ENCODE peak calls at places on chromosome 20, in five cellular contexts. P is HCT116, A is HepG2, H is SK-N-SH, D is GM12878. Q is an unnamed sample.

GRCh38 chr20:57795347-57795697 is 85.5 kb upstream of the PMEPA1 start:
- DNase-seq in A (peak; percentile 39), H (no peak), P (no peak), D (no peak), Q (no peak)

GRCh38 chr20:57384953-57385761 is 6.0 kb upstream of the RBM38 start:
- DNase-seq in D (no peak), P (no peak), H (no peak), A (no peak), Q (no peak)

GRCh38 chr20:7742479-7742878 is 197.8 kb downstream of the HAO1 start:
- DNase-seq in A (no peak), P (no peak), D (no peak), H (no peak), Q (no peak)

GRCh38 chr20:19976595-19977372 is 40.4 kb upstream of the NAA20 start:
- DNase-seq in A (peak; percentile 90), D (no peak), P (peak; percentile 63), H (no peak), Q (peak; percentile 60)

GRCh38 chr20:53270792-53271375 is 298.7 kb downstream of the TSHZ2 start:
- DNase-seq in P (no peak), D (no peak), A (no peak), H (no peak), Q (no peak)

GRCh38 chr20:32894711-32895355 is 36.1 kb downstream of the EFCAB8 start:
- DNase-seq in P (no peak), H (no peak), D (no peak), A (no peak), Q (no peak)

GRCh38 chr20:58926802-58927489 is 54.1 kb upstream of the NELFCD start:
- DNase-seq in D (no peak), P (no peak), A (no peak), H (no peak), Q (no peak)

GRCh38 chr20:5945963-5946362 is 4.4 kb downstream of the TRMT6 start:
- DNase-seq in H (no peak), D (no peak), P (no peak), A (no peak), Q (no peak)

GRCh38 chr20:1275919-1276318 is 9.8 kb downstream of the SNPH start:
- DNase-seq in A (no peak), H (no peak), D (no peak), P (no peak), Q (no peak)

GRCh38 chr20:51220293-51220706 is 197.4 kb upstream of the KCNG1 start:
- DNase-seq in D (no peak), P (no peak), H (peak; percentile 52), A (peak; percentile 23), Q (peak; percentile 49)

GRCh38 chr20:2626853-2627541 is 25.4 kb upstream of the NOP56 start:
- DNase-seq in D (no peak), H (no peak), P (peak; percentile 72), A (peak; percentile 80), Q (no peak)

GRCh38 chr20:52637201-52637600 is 335.0 kb upstream of the TSHZ2 start:
- DNase-seq in D (no peak), H (no peak), P (no peak), A (no peak), Q (no peak)

GRCh38 chr20:58908941-58909340 is 56.4 kb downstream of the GNAS start:
- DNase-seq in H (no peak), A (no peak), P (no peak), D (no peak), Q (no peak)

GRCh38 chr20:58433029-58433657 is 44.1 kb downstream of the VAPB start:
- DNase-seq in H (no peak), D (no peak), P (no peak), A (no peak), Q (no peak)

GRCh38 chr20:17873410-17874270 is 95.0 kb downstream of the SNX5 start:
- DNase-seq in D (no peak), A (peak; percentile 91), P (peak; percentile 57), H (peak; percentile 85), Q (peak; percentile 89)

GRCh38 chr20:25389858-25390537 is 637 bp downstream of the ABHD12 start:
- DNase-seq in A (no peak), P (no peak), D (no peak), H (peak; percentile 82), Q (peak; percentile 75)

GRCh38 chr20:5569021-5569420 is 181.2 kb upstream of the SHLD1 start:
- DNase-seq in P (peak; percentile 28), D (no peak), A (peak; percentile 71), H (peak; percentile 52), Q (peak; percentile 8)

GRCh38 chr20:10228330-10228729 is 9.7 kb downstream of the SNAP25 start:
- DNase-seq in P (no peak), A (peak; percentile 61), H (no peak), D (no peak), Q (no peak)

GRCh38 chr20:18585134-18585533 is 2.7 kb upstream of the DTD1 start:
- DNase-seq in D (no peak), A (peak; percentile 86), P (peak; percentile 78), H (no peak), Q (no peak)

GRCh38 chr20:32761831-32762753 is at the start of gene DNMT3B:
- DNase-seq in D (no peak), P (peak; percentile 41), A (peak; percentile 60), H (peak; percentile 99), Q (peak; percentile 91)

GRCh38 chr20:48407710-48408109 is 420.1 kb downstream of the PREX1 start:
- DNase-seq in A (peak; percentile 39), H (no peak), P (no peak), D (no peak), Q (no peak)
- TF ChIP-seq JUND in A (no peak), H (no peak), P (no peak), D (no peak), Q (no peak)

GRCh38 chr20:64242003-64242796 is 13.3 kb upstream of the PCMTD2 start:
- DNase-seq in H (no peak), A (no peak), D (no peak), P (no peak), Q (no peak)
- TF ChIP-seq JUND in H (no peak), A (peak; percentile 19), D (no peak), P (no peak), Q (no peak)

GRCh38 chr20:37315293-37316110 is 26.0 kb downstream of the MANBAL start:
- DNase-seq in H (peak; percentile 81), D (no peak), P (no peak), A (no peak), Q (no peak)
- TF ChIP-seq JUND in H (no peak), D (no peak), P (no peak), A (no peak), Q (no peak)

DNA sequence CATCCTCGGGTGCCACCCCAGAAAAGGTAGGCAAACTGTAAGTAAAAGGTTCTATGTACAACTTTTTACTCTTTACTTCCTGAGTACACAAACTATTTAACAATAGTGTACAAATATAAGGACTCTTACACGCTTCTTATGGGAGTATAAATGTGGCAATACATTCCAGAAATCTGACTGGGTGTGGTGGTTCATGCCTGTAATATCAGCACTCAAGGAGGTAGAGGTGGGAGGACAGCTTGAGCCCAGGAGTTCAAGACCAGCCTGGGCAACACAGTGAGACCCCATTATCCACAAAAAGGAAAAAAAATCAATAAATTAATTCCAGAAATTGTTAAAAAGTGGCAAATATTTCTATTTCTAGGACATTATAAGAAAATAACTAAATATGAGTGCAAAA is 48.9 kb downstream of the PIGU start:
- DNase-seq in D (no peak), P (no peak), H (no peak), A (no peak), Q (no peak)
- TF ChIP-seq JUND in D (no peak), P (no peak), H (no peak), A (no peak), Q (no peak)

DNA sequence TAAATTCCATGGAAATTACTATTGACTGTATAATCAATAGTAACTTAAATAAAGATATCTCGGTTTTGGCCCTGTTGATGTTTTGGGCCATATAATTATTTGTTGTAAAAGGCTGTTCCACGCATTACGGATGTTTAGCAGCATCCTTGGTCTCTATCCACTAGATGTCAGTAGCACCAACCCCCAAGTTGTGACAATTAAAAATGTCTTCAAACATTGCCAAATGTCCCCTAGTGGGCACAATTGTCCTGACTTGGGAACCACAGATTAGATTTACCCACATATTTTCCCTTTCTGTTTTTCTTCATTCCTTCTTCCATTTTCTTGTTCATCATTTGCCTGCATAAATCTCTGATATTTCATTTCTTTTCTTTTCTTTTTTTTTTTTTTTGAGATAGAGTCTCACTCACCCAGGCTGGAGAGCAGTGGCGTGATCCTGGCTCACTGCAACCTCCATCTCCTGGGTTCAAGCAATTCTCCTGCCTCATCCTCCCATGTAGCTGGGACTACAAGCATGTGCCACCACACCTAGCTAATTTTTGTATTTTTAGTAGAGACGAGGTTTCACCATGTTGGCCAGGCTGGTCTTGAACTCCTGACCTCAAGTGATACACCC is 13.6 kb upstream of the WFDC8 start:
- DNase-seq in D (no peak), H (peak; percentile 33), A (peak; percentile 88), P (peak; percentile 83), Q (peak; percentile 33)
- TF ChIP-seq JUND in D (no peak), H (no peak), A (no peak), P (no peak), Q (no peak)

GRCh38 chr20:35601021-35601973 is 14.3 kb upstream of the SPAG4 start:
- DNase-seq in A (peak; percentile 35), H (peak; percentile 88), P (no peak), D (no peak), Q (peak; percentile 88)
- TF ChIP-seq JUND in A (no peak), H (no peak), P (no peak), D (no peak), Q (no peak)

DNA sequence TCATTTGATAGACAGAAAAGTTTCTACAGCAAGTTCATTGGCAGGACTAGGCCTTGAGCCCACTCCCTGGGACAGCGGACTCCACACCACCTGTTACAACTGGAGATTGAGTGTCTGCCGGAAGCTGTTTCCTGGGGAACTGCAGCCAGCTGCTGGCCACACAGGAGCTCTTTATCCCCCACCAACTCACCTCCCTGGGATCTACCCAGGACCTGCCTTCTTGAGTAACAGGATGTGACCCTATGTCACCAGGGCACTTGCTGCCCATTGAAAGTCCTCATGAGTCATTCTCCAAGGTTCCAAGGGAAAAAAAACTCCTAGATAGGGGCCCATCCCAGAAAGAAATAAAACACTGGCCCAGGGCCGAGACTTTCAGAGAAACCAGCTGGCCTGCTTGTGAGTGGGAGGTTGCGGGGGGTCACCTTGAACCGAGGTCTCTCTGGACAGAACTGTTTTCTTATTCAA is 37.4 kb upstream of the SLC9A8 start:
- DNase-seq in D (no peak), P (peak; percentile 77), H (no peak), A (peak; percentile 96), Q (no peak)
- TF ChIP-seq JUND in D (no peak), P (peak; percentile 63), H (peak; percentile 47), A (no peak), Q (no peak)

DNA sequence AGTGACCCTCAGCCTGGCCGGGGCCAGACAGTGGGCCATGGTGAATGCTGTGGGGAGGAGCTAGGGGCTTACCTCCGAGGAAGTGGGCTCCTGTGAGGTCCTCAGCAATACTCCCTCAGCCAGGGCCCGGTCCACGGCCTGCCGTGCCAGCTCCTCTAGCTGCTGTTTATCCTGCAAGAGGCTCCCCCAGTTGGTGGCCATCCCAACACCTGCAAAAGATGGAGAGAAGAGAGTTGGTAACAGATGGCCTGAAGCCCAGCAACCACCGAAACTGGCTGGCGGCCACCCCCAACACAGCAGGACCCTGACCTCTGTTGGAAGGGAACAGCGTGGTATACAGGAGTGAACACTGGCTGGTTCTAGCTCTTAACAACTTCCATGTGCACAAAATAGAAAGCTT is 4.0 kb downstream of the GSS start:
- DNase-seq in P (no peak), H (no peak), A (no peak), D (no peak), Q (no peak)
- TF ChIP-seq JUND in P (no peak), H (no peak), A (no peak), D (no peak), Q (no peak)